ENCODE peak calls at places on chromosomes 3 and 15, in six cellular contexts. L is NAMALWA; U is left ventricle myocardium superior; O is substantia nigra; B is aorta; Y is stimulated activated CD8-positive, alpha-beta memory T cell treated with anti-CD3 and anti-CD28 coated beads, Interleukin-15, amount 100 ng/mL, for 4 hours. T is an unnamed sample.

GRCh38 chr15:43169888-43170287 is 15.3 kb upstream of the CCNDBP1 start:
- DNase-seq in L (no peak), U (no peak), O (no peak), B (no peak), Y (no peak), T (no peak)

GRCh38 chr3:78912687-78913086 is 855.1 kb downstream of the ROBO1 start:
- DNase-seq in L (no peak), U (no peak), O (no peak), B (no peak), Y (no peak), T (no peak)

GRCh38 chr15:59996498-59997041 is 7.5 kb upstream of the FOXB1 start:
- DNase-seq in L (no peak), U (no peak), O (no peak), B (no peak), Y (no peak), T (no peak)

GRCh38 chr3:52225452-52226228 is at the start of gene TLR9:
- DNase-seq in L (peak), U (no peak), O (no peak), B (no peak), Y (no peak), T (peak)

GRCh38 chr15:58472821-58473581 is 41.2 kb downstream of the LIPC start:
- DNase-seq in L (no peak), U (no peak), O (no peak), B (no peak), Y (peak), T (no peak)

GRCh38 chr15:78638658-78639314 is 2.2 kb downstream of the CHRNB4 start:
- DNase-seq in L (peak), U (no peak), O (no peak), B (no peak), Y (no peak), T (no peak)

GRCh38 chr3:148680289-148680688 is 17.4 kb upstream of the AGTR1 start:
- DNase-seq in L (no peak), U (no peak), O (no peak), B (no peak), Y (no peak), T (no peak)

GRCh38 chr3:4720316-4721075 is 227.3 kb downstream of the ITPR1 start:
- DNase-seq in L (no peak), U (peak), O (no peak), B (no peak), Y (no peak), T (peak)

GRCh38 chr3:157914882-157915281 is 191.3 kb downstream of the SHOX2 start:
- DNase-seq in L (no peak), U (no peak), O (no peak), B (no peak), Y (no peak), T (no peak)

GRCh38 chr15:53591041-53591440 is 168.4 kb downstream of the WDR72 start:
- DNase-seq in L (no peak), U (no peak), O (no peak), B (no peak), Y (no peak), T (no peak)

GRCh38 chr15:49688135-49688790 is 67.4 kb downstream of the DTWD1 start:
- DNase-seq in L (no peak), U (no peak), O (no peak), B (no peak), Y (no peak), T (no peak)

GRCh38 chr15:98878172-98878571 is 129.4 kb downstream of the PGPEP1L start:
- DNase-seq in L (no peak), U (no peak), O (no peak), B (no peak), Y (no peak), T (no peak)

GRCh38 chr3:44289882-44290462 is 48.3 kb downstream of the TOPAZ1 start:
- DNase-seq in L (no peak), U (no peak), O (no peak), B (no peak), Y (no peak), T (no peak)

GRCh38 chr15:69044899-69045298 is 30.4 kb downstream of the NOX5 start:
- DNase-seq in L (no peak), U (no peak), O (no peak), B (no peak), Y (no peak), T (no peak)

GRCh38 chr15:57867970-57868791 is 161.7 kb downstream of the POLR2M start:
- DNase-seq in L (no peak), U (no peak), O (no peak), B (no peak), Y (no peak), T (no peak)

GRCh38 chr3:38649500-38650247 is at the start of gene SCN5A:
- DNase-seq in L (no peak), U (peak), O (no peak), B (peak), Y (peak), T (peak)

GRCh38 chr3:185511711-185512110 is 12.9 kb upstream of the TMEM41A start:
- DNase-seq in L (no peak), U (no peak), O (no peak), B (no peak), Y (no peak), T (no peak)

GRCh38 chr3:67654832-67655152 is 380 bp upstream of the SUCLG2 start:
- DNase-seq in L (no peak), U (no peak), O (no peak), B (no peak), Y (no peak), T (no peak)

GRCh38 chr3:32442766-32443165 is 51.1 kb downstream of the CMTM7 start:
- DNase-seq in L (no peak), U (no peak), O (no peak), B (no peak), Y (no peak), T (no peak)

GRCh38 chr15:48046813-48047483 is 73.8 kb upstream of the SLC24A5 start:
- DNase-seq in L (no peak), U (no peak), O (no peak), B (no peak), Y (no peak), T (no peak)

GRCh38 chr15:70234256-70234965 is 136.7 kb upstream of the TLE3 start:
- DNase-seq in L (no peak), U (no peak), O (no peak), B (no peak), Y (no peak), T (no peak)

GRCh38 chr3:56878046-56878445 is 76.3 kb upstream of the ARHGEF3 start:
- DNase-seq in L (no peak), U (no peak), O (no peak), B (no peak), Y (peak), T (no peak)

GRCh38 chr15:22873204-22873701 is 34.8 kb downstream of the NIPA2 start:
- DNase-seq in L (no peak), U (no peak), O (no peak), B (no peak), Y (no peak), T (no peak)

GRCh38 chr3:119586707-119587317 is 7.5 kb downstream of the ADPRH start:
- DNase-seq in L (no peak), U (no peak), O (no peak), B (no peak), Y (no peak), T (no peak)

GRCh38 chr15:41241251-41241964 is 10.3 kb downstream of the CHP1 start:
- DNase-seq in L (no peak), U (peak), O (no peak), B (no peak), Y (no peak), T (no peak)

T was measured in psoas muscle.